ENCODE peak calls at places on chromosomes 2 and 18, in six cellular contexts. V is heart left ventricle; H is GM12864; Y is AG04450; T is CD8-positive, alpha-beta T cell; L is astrocyte of the spinal cord. R is an unnamed sample.

GRCh38 chr2:206968139-206969086 is 29.1 kb downstream of the CPO start:
- DNase-seq in V (no peak), H (no peak), Y (no peak), T (no peak), L (peak; percentile 49), R (no peak)

GRCh38 chr2:63581266-63581961 is 6.9 kb downstream of the WDPCP start:
- DNase-seq in V (peak; percentile 46), H (no peak), Y (no peak), T (no peak), L (peak; percentile 22), R (peak; percentile 89)

GRCh38 chr2:219612605-219613286 is 14.7 kb upstream of the SLC4A3 start:
- DNase-seq in V (no peak), H (no peak), Y (no peak), T (no peak), L (no peak), R (no peak)

GRCh38 chr2:24792542-24792873 is 683 bp downstream of the PTRHD1 start:
- DNase-seq in V (no peak), H (no peak), Y (no peak), T (no peak), L (no peak), R (no peak)

GRCh38 chr2:237358721-237359595 is 55.0 kb downstream of the COL6A3 start:
- DNase-seq in V (no peak), H (no peak), Y (no peak), T (no peak), L (no peak), R (no peak)

GRCh38 chr2:939936-940620 is 10.6 kb upstream of the SNTG2 start:
- DNase-seq in V (no peak), H (no peak), Y (no peak), T (no peak), L (peak; percentile 52), R (no peak)

GRCh38 chr2:61582191-61582590 is 44.0 kb upstream of the XPO1 start:
- DNase-seq in V (no peak), H (no peak), Y (no peak), T (no peak), L (no peak), R (no peak)

GRCh38 chr2:16401761-16402300 is 263.8 kb downstream of the CYRIA start:
- DNase-seq in V (no peak), H (no peak), Y (no peak), T (no peak), L (no peak), R (no peak)

GRCh38 chr2:158668394-158668793 is 126.7 kb upstream of the DAPL1 start:
- DNase-seq in V (no peak), H (no peak), Y (no peak), T (no peak), L (no peak), R (no peak)

GRCh38 chr2:200247494-200247893 is 59.0 kb upstream of the SPATS2L start:
- DNase-seq in V (no peak), H (no peak), Y (peak; percentile 76), T (no peak), L (peak; percentile 57), R (no peak)

GRCh38 chr2:31107588-31108300 is 30.5 kb downstream of the GALNT14 start:
- DNase-seq in V (no peak), H (no peak), Y (no peak), T (no peak), L (peak; percentile 3), R (no peak)

GRCh38 chr2:143705108-143705686 is 576.0 kb downstream of the ARHGAP15 start:
- DNase-seq in V (no peak), H (no peak), Y (no peak), T (no peak), L (peak; percentile 29), R (no peak)

GRCh38 chr2:157839822-157840221 is 36.3 kb downstream of the ACVR1 start:
- DNase-seq in V (no peak), H (no peak), Y (no peak), T (no peak), L (no peak), R (no peak)

GRCh38 chr2:29518010-29518409 is 402.8 kb downstream of the CLIP4 start:
- DNase-seq in V (no peak), H (no peak), Y (no peak), T (no peak), L (peak; percentile 43), R (no peak)

GRCh38 chr2:221655279-221655678 is 83.2 kb upstream of the EPHA4 start:
- DNase-seq in V (no peak), H (no peak), Y (no peak), T (no peak), L (no peak), R (no peak)

GRCh38 chr18:57837917-57838548 is 34.9 kb upstream of the ATP8B1 start:
- DNase-seq in V (no peak), H (peak; percentile 85), Y (no peak), T (no peak), L (peak; percentile 8), R (no peak)

GRCh38 chr18:46261799-46262198 is 157.6 kb downstream of the HAUS1 start:
- DNase-seq in V (no peak), H (no peak), Y (no peak), T (no peak), L (no peak), R (no peak)

GRCh38 chr2:74414475-74414874 is 6.9 kb downstream of the C2orf81 start:
- DNase-seq in V (no peak), H (no peak), Y (no peak), T (no peak), L (no peak), R (peak; percentile 62)

GRCh38 chr2:110674620-110675555 is 3.0 kb downstream of the BUB1 start:
- DNase-seq in V (peak; percentile 31), H (peak; percentile 96), Y (no peak), T (peak; percentile 37), L (peak; percentile 48), R (no peak)

GRCh38 chr2:110677530-110678456 is at the start of gene BUB1:
- DNase-seq in V (peak; percentile 98), H (peak; percentile 89), Y (peak; percentile 89), T (peak; percentile 92), L (peak; percentile 98), R (peak; percentile 98)

GRCh38 chr2:110673201-110673600 is 4.7 kb downstream of the BUB1 start:
- DNase-seq in V (no peak), H (no peak), Y (no peak), T (no peak), L (no peak), R (no peak)

GRCh38 chr2:110677080-110677479 is 783 bp downstream of the BUB1 start:
- DNase-seq in V (no peak), H (no peak), Y (no peak), T (no peak), L (no peak), R (no peak)

DNA sequence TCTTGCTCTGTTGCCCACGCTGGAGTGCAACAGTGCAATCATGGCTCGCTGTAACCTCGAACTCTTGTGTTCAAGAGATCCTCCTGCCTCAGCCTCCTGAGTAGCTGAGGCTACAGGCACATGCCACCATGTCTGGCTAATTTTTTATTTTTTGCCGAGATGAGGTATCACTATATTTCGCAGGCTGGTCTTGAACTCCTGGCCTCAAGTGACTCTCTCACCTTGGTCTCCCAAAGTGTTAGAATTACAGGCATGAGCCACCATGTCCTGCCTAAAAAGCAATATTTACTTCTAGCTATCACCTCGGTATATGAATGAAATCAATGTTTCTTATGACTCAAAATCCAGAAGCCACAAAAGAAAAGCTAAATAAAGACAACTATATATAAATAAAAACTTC is 2.2 kb downstream of the BUB1 start:
- DNase-seq in V (no peak), H (no peak), Y (no peak), T (no peak), L (no peak), R (no peak)
- H3K4me3 ChIP-seq in V (no peak overlapping the region), H (peak overlapping the region; percentile 30), Y (no peak overlapping the region), T (no peak overlapping the region), L (no peak overlapping the region), R (no peak overlapping the region)

GRCh38 chr2:102841107-102841840 is 79.4 kb downstream of the TMEM182 start:
- DNase-seq in V (peak; percentile 48), H (peak; percentile 12), Y (peak; percentile 1), T (no peak), L (peak; percentile 45), R (no peak)
- H3K4me3 ChIP-seq in V (no peak overlapping the region), H (no peak overlapping the region), Y (no peak overlapping the region), T (no peak overlapping the region), L (no peak overlapping the region), R (no peak overlapping the region)

DNA sequence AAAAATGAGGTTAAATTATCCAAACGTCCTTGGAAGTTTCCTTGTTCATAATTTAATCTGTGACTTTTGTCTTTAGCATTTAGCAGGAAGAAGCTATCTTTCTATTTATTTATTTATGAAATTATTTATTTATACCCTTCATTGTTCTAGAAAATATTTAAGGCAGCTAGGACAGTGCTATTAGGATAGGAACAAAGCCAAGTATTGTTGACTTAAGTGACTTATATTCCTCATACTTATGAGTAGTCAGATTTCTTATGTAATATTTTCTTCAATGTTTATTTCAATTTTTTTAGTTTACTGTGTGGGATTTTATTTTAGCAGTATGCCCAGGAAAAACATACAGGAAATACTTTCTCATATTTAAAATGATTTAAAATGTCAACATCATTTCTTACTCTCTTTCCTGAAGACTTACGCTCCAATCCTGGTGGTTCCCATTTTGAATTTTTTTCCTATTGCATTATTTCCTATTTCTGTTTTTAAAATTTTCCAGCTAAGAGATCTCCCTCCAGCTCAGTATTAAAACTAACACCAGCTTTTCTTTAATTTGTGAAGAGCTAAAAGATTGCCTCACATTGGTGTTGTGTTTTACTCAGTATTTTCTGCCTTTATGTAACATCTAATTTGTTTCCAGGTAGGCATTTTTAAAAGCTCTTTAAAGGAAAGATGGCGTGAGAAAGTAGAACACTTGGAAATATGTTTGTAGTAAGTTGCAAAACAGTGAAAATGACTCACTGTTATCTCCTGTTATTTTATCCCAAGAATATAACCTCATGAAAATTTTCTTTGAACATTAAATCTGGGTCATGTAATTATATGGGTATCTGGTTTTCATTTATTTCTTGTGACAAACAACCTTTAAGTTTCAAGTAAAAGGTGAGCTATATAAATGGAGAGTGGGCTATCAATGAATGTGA is 32.2 kb downstream of the MAPRE2 start:
- DNase-seq in V (no peak), H (no peak), Y (no peak), T (no peak), L (peak; percentile 50), R (no peak)
- H3K4me3 ChIP-seq in V (no peak overlapping the region), H (no peak overlapping the region), Y (no peak overlapping the region), T (no peak overlapping the region), L (no peak overlapping the region), R (no peak overlapping the region)

GRCh38 chr2:197675246-197675645 is at the start of gene RFTN2:
- DNase-seq in V (no peak), H (no peak), Y (no peak), T (no peak), L (peak; percentile 68), R (no peak)

GRCh38 chr2:197675711-197676188 is 363 bp upstream of the RFTN2 start:
- DNase-seq in V (no peak), H (no peak), Y (peak; percentile 16), T (no peak), L (peak; percentile 82), R (no peak)

GRCh38 chr2:197673606-197674005 is 1.8 kb downstream of the RFTN2 start:
- DNase-seq in V (no peak), H (no peak), Y (no peak), T (no peak), L (no peak), R (no peak)

GRCh38 chr2:197674060-197674459 is 1.3 kb downstream of the RFTN2 start:
- DNase-seq in V (no peak), H (no peak), Y (no peak), T (no peak), L (no peak), R (no peak)

DNA sequence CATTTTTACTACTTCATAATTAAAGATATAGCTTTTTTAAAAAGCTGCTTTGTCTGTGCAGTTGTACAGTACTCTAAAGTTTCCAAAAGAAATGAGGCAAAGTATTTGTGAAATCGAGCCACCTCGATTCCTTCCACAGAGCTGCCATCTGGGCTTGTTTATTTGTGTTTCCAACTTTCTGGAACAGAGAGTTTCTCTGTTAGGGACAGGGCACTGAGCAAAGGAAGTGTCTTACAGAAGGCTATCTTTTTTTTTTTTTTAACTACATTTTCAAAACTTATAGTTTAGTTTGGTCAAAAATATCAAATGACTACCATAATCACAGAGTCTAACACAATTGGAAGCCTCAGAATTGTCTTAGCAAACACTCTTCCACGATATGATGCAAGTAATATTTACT is 841 bp downstream of the RFTN2 start:
- DNase-seq in V (no peak), H (no peak), Y (no peak), T (no peak), L (no peak), R (no peak)
- H3K4me3 ChIP-seq in V (peak overlapping the region; percentile 44), H (no peak overlapping the region), Y (peak overlapping the region; percentile 62), T (no peak overlapping the region), L (peak overlapping the region; percentile 62), R (peak overlapping the region; percentile 65)